ENCODE peak calls at places on chromosomes 11 and 22, in seven cellular contexts. O, X, N, I, L, H and Y are unnamed samples.

GRCh38 chr11:9758676-9759518 is 95.0 kb downstream of the SWAP70 start:
- DNase-seq in O (peak; percentile 59), X (peak; percentile 59), N (peak; percentile 38), I (peak; percentile 57), L (peak; percentile 17), H (peak; percentile 69), Y (no peak)

GRCh38 chr11:57635236-57635635 is 14.5 kb downstream of the YPEL4 start:
- DNase-seq in O (no peak), X (no peak), N (no peak), I (no peak), L (no peak), H (no peak), Y (no peak)

GRCh38 chr11:88538088-88538487 is 200.6 kb upstream of the CTSC start:
- DNase-seq in O (no peak), X (no peak), N (no peak), I (no peak), L (no peak), H (no peak), Y (no peak)

GRCh38 chr11:101706541-101706940 is 122.7 kb upstream of the TRPC6 start:
- DNase-seq in O (no peak), X (no peak), N (no peak), I (no peak), L (no peak), H (no peak), Y (no peak)

GRCh38 chr11:133945087-133945974 is 11.4 kb downstream of the IGSF9B start:
- DNase-seq in O (no peak), X (peak; percentile 92), N (no peak), I (no peak), L (peak; percentile 67), H (no peak), Y (peak; percentile 79)

GRCh38 chr11:445765-446588 is 4.1 kb upstream of the PTDSS2 start:
- DNase-seq in O (no peak), X (no peak), N (no peak), I (no peak), L (no peak), H (no peak), Y (no peak)

GRCh38 chr22:43078522-43078921 is 10.7 kb downstream of the TTLL1 start:
- DNase-seq in O (no peak), X (no peak), N (no peak), I (no peak), L (no peak), H (no peak), Y (no peak)

GRCh38 chr11:16832193-16832539 is 93.7 kb downstream of the C11orf58 start:
- DNase-seq in O (no peak), X (no peak), N (no peak), I (no peak), L (no peak), H (no peak), Y (no peak)

GRCh38 chr22:36331912-36332622 is 55.7 kb downstream of the MYH9 start:
- DNase-seq in O (peak; percentile 25), X (peak; percentile 47), N (no peak), I (no peak), L (no peak), H (peak; percentile 69), Y (peak; percentile 46)

GRCh38 chr11:95827661-95828060 is 37.4 kb downstream of the CEP57 start:
- DNase-seq in O (no peak), X (no peak), N (no peak), I (no peak), L (no peak), H (no peak), Y (no peak)

GRCh38 chr11:31809857-31810778 is 1.0 kb downstream of the PAX6 start:
- DNase-seq in O (peak; percentile 68), X (no peak), N (no peak), I (peak; percentile 33), L (no peak), H (no peak), Y (no peak)

GRCh38 chr11:119513141-119513805 is 90.3 kb upstream of the THY1 start:
- DNase-seq in O (no peak), X (no peak), N (no peak), I (no peak), L (no peak), H (no peak), Y (no peak)

GRCh38 chr22:39839917-39840510 is 53.5 kb downstream of the ENTHD1 start:
- DNase-seq in O (no peak), X (peak; percentile 69), N (no peak), I (no peak), L (no peak), H (no peak), Y (no peak)

GRCh38 chr11:66237867-66238266 is 30.6 kb upstream of the RAB1B start:
- DNase-seq in O (no peak), X (no peak), N (no peak), I (no peak), L (no peak), H (no peak), Y (no peak)

GRCh38 chr22:20486229-20486628 is 9.4 kb downstream of the KLHL22 start:
- DNase-seq in O (no peak), X (no peak), N (no peak), I (no peak), L (no peak), H (no peak), Y (no peak)

GRCh38 chr11:33479216-33479615 is 221.4 kb downstream of the C11orf91 start:
- DNase-seq in O (no peak), X (no peak), N (no peak), I (no peak), L (no peak), H (no peak), Y (no peak)

GRCh38 chr22:24875862-24876506 is 70.0 kb downstream of the SGSM1 start:
- DNase-seq in O (no peak), X (no peak), N (no peak), I (peak; percentile 52), L (no peak), H (no peak), Y (no peak)

GRCh38 chr22:25405854-25406509 is 158.5 kb upstream of the GRK3 start:
- DNase-seq in O (no peak), X (no peak), N (no peak), I (no peak), L (no peak), H (no peak), Y (no peak)

GRCh38 chr11:48012051-48012391 is 31.7 kb downstream of the PTPRJ start:
- DNase-seq in O (no peak), X (peak; percentile 79), N (no peak), I (no peak), L (no peak), H (no peak), Y (peak; percentile 44)

GRCh38 chr11:44506375-44507016 is 59.0 kb upstream of the CD82 start:
- DNase-seq in O (no peak), X (no peak), N (no peak), I (no peak), L (no peak), H (no peak), Y (no peak)

GRCh38 chr22:37045958-37046357 is 5.6 kb upstream of the KCTD17 start:
- DNase-seq in O (no peak), X (no peak), N (no peak), I (no peak), L (no peak), H (no peak), Y (no peak)

GRCh38 chr11:115585361-115586024 is 81.3 kb upstream of the CADM1 start:
- DNase-seq in O (no peak), X (no peak), N (no peak), I (no peak), L (no peak), H (no peak), Y (no peak)

GRCh38 chr11:80197155-80197554 is 756.3 kb upstream of the TENM4 start:
- DNase-seq in O (no peak), X (no peak), N (no peak), I (no peak), L (no peak), H (no peak), Y (no peak)

GRCh38 chr11:77403228-77403627 is 70.7 kb downstream of the PAK1 start:
- DNase-seq in O (no peak), X (no peak), N (no peak), I (no peak), L (no peak), H (no peak), Y (no peak)

GRCh38 chr11:86459002-86459385 is 84.3 kb downstream of the CCDC81 start:
- DNase-seq in O (no peak), X (no peak), N (no peak), I (no peak), L (no peak), H (no peak), Y (no peak)

GRCh38 chr11:78419327-78419726 is 1.7 kb upstream of the GAB2 start:
- DNase-seq in O (no peak), X (no peak), N (no peak), I (no peak), L (no peak), H (peak; percentile 42), Y (no peak)

GRCh38 chr11:61542024-61542461 is 33.5 kb downstream of the LRRC10B start:
- DNase-seq in O (peak; percentile 20), X (no peak), N (no peak), I (no peak), L (no peak), H (no peak), Y (no peak)

GRCh38 chr22:21980547-21980946 is 2.0 kb downstream of the TOP3B start:
- DNase-seq in O (no peak), X (no peak), N (no peak), I (no peak), L (no peak), H (no peak), Y (no peak)

GRCh38 chr11:111793863-111794262 is 27.7 kb upstream of the PPP2R1B start:
- DNase-seq in O (no peak), X (no peak), N (no peak), I (no peak), L (no peak), H (no peak), Y (no peak)

GRCh38 chr22:26321469-26321913 is 107.6 kb upstream of the ASPHD2 start:
- DNase-seq in O (no peak), X (no peak), N (no peak), I (no peak), L (no peak), H (no peak), Y (no peak)

GRCh38 chr11:134543144-134544044 is 131.4 kb upstream of the B3GAT1 start:
- DNase-seq in O (no peak), X (no peak), N (no peak), I (no peak), L (no peak), H (no peak), Y (no peak)

GRCh38 chr22:39279170-39279850 is 34.5 kb upstream of the PDGFB start:
- DNase-seq in O (no peak), X (no peak), N (no peak), I (no peak), L (no peak), H (no peak), Y (no peak)

GRCh38 chr22:45638834-45639746 is 32.5 kb upstream of the ATXN10 start:
- DNase-seq in O (no peak), X (peak; percentile 7), N (no peak), I (no peak), L (no peak), H (peak; percentile 59), Y (no peak)

GRCh38 chr22:43993072-43993760 is 30.9 kb upstream of the PARVB start:
- DNase-seq in O (peak; percentile 46), X (peak; percentile 49), N (no peak), I (peak; percentile 60), L (peak; percentile 40), H (peak; percentile 54), Y (peak; percentile 31)

GRCh38 chr11:77647906-77648305 is 10.3 kb upstream of the CLNS1A start:
- DNase-seq in O (no peak), X (no peak), N (no peak), I (no peak), L (no peak), H (no peak), Y (no peak)

GRCh38 chr11:17525570-17525969 is 18.6 kb downstream of the USH1C start:
- DNase-seq in O (no peak), X (no peak), N (no peak), I (no peak), L (no peak), H (no peak), Y (no peak)